ENCODE peak calls at places on chromosomes 4 and X, in six cellular contexts. R is lung; Y is pancreas; I is transverse colon; N is CD8-positive, alpha-beta T cell; E is SK-N-SH. C is an unnamed sample. For H3K27me3, the result is how much of the 10 kb centered on the place peaks cover.

GRCh38 chr4:168019019-168019651 is 73.2 kb upstream of the ANXA10 start:
- DNase-seq in R (no peak), I (no peak), Y (no peak), E (no peak), N (no peak), C (no peak)

GRCh38 chr4:53508446-53508845 is 82.8 kb downstream of the LNX1 start:
- DNase-seq in I (no peak), R (no peak), E (no peak), Y (no peak), N (no peak), C (no peak)

GRCh38 chr4:94038195-94038594 is 169.5 kb upstream of the SMARCAD1 start:
- DNase-seq in I (no peak), N (no peak), R (no peak), Y (no peak), E (peak), C (no peak)

GRCh38 chr4:70603856-70604255 is 11.8 kb downstream of the AMBN start:
- DNase-seq in E (no peak), I (no peak), Y (no peak), R (no peak), N (no peak), C (no peak)

GRCh38 chr4:54499308-54500074 is 158.3 kb upstream of the KIT start:
- DNase-seq in Y (no peak), I (no peak), N (no peak), R (no peak), E (no peak), C (no peak)

GRCh38 chr4:176778491-176778890 is 14.2 kb downstream of the VEGFC start:
- DNase-seq in Y (no peak), R (no peak), E (no peak), I (no peak), N (no peak), C (no peak)

GRCh38 chr4:95506264-95506663 is 42.5 kb downstream of the UNC5C start:
- DNase-seq in R (no peak), E (no peak), N (no peak), I (no peak), Y (no peak), C (no peak)

GRCh38 chrX:12790878-12791252 is 347 bp upstream of the PRPS2 start:
- DNase-seq in N (no peak), Y (no peak), R (no peak), I (no peak), E (no peak), C (no peak)

GRCh38 chr4:26372525-26373172 is 51.8 kb downstream of the RBPJ start:
- DNase-seq in I (no peak), E (peak), Y (no peak), R (peak), N (peak), C (peak)

GRCh38 chr4:94399721-94400120 is 52.0 kb upstream of the PDLIM5 start:
- DNase-seq in R (no peak), I (no peak), Y (no peak), N (no peak), E (no peak), C (no peak)

GRCh38 chrX:9905288-9905687 is 61.9 kb upstream of the CLDN34 start:
- DNase-seq in N (no peak), E (no peak), I (no peak), Y (no peak), R (no peak), C (no peak)

GRCh38 chr4:139312552-139313332 is 10.5 kb upstream of the NDUFC1 start:
- DNase-seq in I (no peak), E (no peak), Y (no peak), N (no peak), R (no peak), C (no peak)

GRCh38 chr4:107863850-107864371 is 39.2 kb downstream of the SGMS2 start:
- DNase-seq in E (no peak), R (no peak), N (no peak), I (peak), Y (peak), C (no peak)

GRCh38 chr4:159047478-159048165 is 55.3 kb upstream of the RAPGEF2 start:
- DNase-seq in I (no peak), N (no peak), E (no peak), R (no peak), Y (no peak), C (no peak)

GRCh38 chr4:20443406-20443805 is 191.7 kb downstream of the SLIT2 start:
- DNase-seq in N (no peak), I (no peak), E (no peak), R (no peak), Y (no peak), C (no peak)

GRCh38 chr4:141448490-141448889 is 187.9 kb upstream of the IL15 start:
- DNase-seq in I (no peak), N (no peak), Y (no peak), R (no peak), E (no peak), C (no peak)

GRCh38 chr4:147418206-147418605 is 62.7 kb upstream of the EDNRA start:
- DNase-seq in I (no peak), E (no peak), R (no peak), Y (no peak), N (no peak), C (no peak)

GRCh38 chr4:188934320-188934975 is 795.2 kb downstream of the TRIML1 start:
- DNase-seq in Y (no peak), N (no peak), R (no peak), E (no peak), I (no peak), C (no peak)

GRCh38 chrX:134908235-134908834 is 82.5 kb upstream of the SMIM10 start:
- DNase-seq in E (peak), Y (no peak), I (no peak), R (no peak), N (no peak), C (peak)

GRCh38 chr4:81724925-81725329 is 253.2 kb upstream of the RASGEF1B start:
- DNase-seq in E (no peak), R (peak), I (peak), Y (no peak), N (no peak), C (no peak)

GRCh38 chr4:25875281-25875745 is 12.5 kb upstream of the SEL1L3 start:
- DNase-seq in N (no peak), I (peak), E (no peak), Y (no peak), R (no peak), C (no peak)

GRCh38 chr4:159016527-159017137 is 86.2 kb upstream of the RAPGEF2 start:
- DNase-seq in I (peak), Y (no peak), R (no peak), N (no peak), E (peak), C (no peak)

GRCh38 chr4:129583868-129584267 is 487.9 kb downstream of the C4orf33 start:
- DNase-seq in Y (no peak), E (no peak), I (no peak), N (no peak), R (no peak), C (no peak)

GRCh38 chrX:103063191-103063845 is 653 bp downstream of the BEX1 start:
- DNase-seq in I (no peak), N (no peak), R (no peak), Y (peak), E (peak), C (no peak)

GRCh38 chrX:100615015-100615414 is 21.6 kb downstream of the TSPAN6 start:
- DNase-seq in N (no peak), I (peak), Y (peak), E (peak), R (no peak), C (no peak)

GRCh38 chrX:22952011-22952410 is 47.7 kb upstream of the DDX53 start:
- DNase-seq in N (no peak), Y (no peak), R (no peak), E (peak), I (no peak), C (no peak)

GRCh38 chr4:42786350-42787070 is 106.0 kb upstream of the GRXCR1 start:
- DNase-seq in Y (no peak), N (no peak), E (no peak), R (peak), I (no peak), C (no peak)

DNA sequence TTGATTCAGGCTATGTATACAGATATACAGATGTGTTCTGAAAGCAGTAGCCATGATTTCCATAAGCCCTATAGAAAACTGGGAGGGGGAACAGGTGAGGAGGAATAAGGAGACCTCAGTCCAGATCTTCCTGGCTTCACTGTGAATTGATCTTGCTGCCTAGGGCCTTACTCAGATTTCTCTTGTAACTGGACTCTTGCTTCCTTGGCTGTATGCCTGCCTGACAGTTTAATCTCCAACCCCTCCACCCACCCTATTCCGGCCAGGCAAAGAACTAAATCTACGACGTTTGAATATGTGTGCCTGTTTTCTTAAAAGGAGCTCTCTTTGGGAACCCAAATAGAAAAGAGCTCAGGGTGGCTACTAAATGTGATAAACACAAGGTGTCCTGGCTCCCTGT is 173.0 kb downstream of the GPC3 start:
- DNase-seq in Y (no peak), N (no peak), E (no peak), R (no peak), I (no peak), C (no peak)
- H3K27me3 ChIP-seq in Y (under half), N (under half), E (under half), R (under half), I (under half), C (under half)

DNA sequence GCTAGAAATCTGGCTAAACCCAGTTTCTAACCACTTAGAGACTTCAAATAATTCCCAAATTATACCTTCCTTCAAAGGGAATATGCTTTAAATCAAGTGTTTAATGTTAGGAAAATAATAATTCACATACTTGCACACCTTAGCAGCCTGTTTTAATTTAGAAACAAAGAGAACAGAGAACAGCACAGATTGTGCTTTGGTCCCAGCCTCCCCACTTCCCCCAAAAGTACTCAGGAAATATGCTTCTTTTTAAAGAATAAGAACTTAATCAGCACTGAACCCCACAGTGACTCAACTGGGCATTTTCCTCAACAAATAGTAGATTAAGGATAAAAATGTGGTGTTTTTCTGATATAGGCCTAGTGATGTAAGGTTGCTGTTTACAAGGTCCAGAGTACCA is 295.8 kb downstream of the GBA3 start:
- DNase-seq in I (no peak), N (no peak), Y (no peak), R (no peak), E (no peak), C (no peak)
- H3K27me3 ChIP-seq in I (under half), N (under half), Y (under half), R (under half), E (under half), C (under half)

DNA sequence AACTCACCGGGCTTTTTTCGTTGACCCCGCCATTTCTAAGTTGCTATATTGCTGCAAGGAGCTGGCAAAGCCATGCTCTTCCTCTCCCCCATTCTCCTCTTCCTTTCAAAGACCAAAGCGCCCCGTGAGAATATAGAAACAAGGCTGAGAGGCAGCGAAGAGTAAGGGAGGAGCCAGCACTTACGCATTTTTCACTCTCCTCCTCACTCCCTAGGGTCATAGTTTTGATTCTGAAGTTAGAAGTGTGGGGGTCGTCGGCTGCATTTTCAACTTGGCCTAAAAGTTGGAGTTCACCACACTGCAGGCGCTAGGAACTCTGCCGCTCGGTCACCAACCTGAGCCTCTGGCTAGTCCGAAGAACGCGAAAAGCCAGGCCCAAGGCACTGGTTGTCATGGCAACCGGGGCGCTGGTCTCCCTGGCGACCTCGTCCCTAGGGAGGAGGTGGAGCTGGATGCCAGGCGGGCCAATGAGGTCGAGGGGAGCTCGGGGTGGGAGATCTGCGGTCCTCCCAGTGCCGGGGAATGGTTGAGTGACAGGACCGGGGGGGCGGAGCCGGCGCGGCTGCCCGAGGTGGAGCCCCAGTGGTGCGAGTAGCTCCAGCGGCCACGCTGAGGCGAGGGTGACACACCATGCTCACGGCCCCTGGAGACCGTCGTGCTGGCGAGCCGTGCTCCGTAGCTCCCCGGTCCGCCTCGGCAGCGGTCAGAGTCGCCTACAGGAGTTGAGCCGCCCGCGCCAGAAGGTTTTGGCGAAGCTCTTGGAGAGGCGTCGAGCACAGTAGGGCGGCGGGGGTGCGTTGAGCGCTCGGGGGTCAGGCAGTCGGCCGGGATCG is at the start of gene PTPN13:
- DNase-seq in N (no peak), R (peak), E (peak), Y (peak), I (peak), C (no peak)
- H3K27me3 ChIP-seq in N (under half), R (under half), E (under half), Y (under half), I (under half), C (under half)

DNA sequence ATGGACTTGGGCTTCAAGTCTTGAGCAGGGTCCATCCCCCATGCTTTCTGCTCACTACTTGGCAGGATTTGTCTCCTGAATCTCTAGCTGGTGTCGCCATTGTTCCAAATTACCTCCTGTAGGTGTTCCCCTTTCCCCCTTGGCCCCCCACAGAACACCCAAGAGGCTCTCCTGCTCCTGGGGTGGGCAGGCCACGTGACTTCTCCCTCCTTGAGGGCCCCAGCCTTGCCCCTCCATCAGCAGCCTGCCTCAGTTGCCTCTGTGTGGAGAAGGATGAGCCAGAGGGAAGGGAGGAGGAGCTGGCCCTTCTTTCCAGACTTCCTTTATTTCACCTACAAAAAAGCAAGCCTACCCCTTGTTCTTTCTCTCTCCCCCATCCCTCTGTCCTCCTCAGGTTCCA is 1.8 kb downstream of the GPR78 start:
- DNase-seq in I (no peak), N (no peak), Y (no peak), R (no peak), E (no peak), C (no peak)
- H3K27me3 ChIP-seq in I (under half), N (under half), Y (under half), R (under half), E (under half), C (under half)

GRCh38 chrX:19122641-19123009 is 357 bp upstream of the ADGRG2 start:
- DNase-seq in R (no peak), Y (no peak), N (no peak), E (no peak), I (no peak), C (no peak)

GRCh38 chrX:19121898-19122640 is at the start of gene ADGRG2:
- DNase-seq in E (peak), I (peak), R (peak), Y (peak), N (no peak), C (no peak)

DNA sequence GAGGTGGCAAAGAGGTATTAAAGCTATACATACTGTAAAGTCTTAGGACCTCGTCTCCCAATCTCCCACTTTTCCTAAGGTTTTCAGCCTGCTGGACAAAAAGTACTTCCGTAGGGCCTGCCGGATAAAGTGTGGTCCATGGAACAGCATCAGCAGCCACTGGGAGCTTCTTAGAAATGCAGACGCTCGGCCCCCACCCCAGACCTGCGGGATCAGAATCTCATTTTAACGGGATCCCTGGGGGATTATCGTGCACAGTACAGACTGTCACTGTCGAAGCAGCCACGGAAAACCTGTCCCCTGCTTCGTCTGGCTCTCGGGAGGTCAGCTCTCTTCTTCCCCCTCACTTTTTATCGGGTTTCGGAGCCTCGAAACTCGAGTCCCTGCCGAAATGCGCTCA is 802 bp downstream of the ADGRG2 start:
- DNase-seq in N (no peak), R (no peak), I (no peak), Y (no peak), E (no peak), C (no peak)
- H3K27me3 ChIP-seq in N (under half), R (under half), I (under half), Y (under half), E (under half), C (under half)

DNA sequence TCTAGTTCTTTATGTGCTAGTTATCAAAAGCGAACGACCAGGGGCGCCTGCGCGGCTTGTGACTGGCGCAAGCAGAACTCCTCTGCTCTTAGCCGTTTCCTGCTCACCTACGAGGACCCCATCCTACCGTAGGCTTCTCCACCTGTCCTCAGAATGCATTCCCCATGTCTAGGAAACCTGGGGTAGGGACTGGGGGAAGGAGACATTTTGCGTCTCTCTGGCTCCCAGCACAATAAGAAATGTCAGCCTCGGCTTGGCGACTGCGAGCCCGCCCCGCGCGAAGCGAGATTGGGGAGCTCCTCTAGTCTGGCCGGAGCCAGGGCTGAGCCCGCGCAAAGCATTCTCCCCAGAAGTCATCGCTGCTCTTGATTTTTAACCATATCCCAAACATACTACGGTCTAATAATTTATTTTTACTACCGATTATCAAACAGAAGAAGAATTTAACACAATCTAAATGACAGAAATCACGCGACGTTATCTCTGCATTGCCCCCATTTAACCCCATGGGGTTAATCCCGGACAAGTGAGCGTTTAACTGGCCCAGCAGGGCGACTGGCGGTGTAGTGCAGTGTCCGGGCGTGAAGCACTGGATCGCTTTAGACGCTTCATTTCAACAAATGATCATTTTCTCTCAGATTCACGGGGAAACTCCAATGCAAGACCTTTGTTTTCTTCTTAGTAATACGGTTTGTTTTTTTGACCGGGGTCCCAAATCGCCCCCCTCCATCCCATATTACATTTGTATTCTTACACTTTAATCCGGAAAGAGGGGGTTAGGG is 7.9 kb upstream of the PITX2 start:
- DNase-seq in N (no peak), Y (no peak), R (no peak), E (no peak), I (no peak), C (no peak)
- H3K27me3 ChIP-seq in N (half or more), Y (under half), R (under half), E (half or more), I (half or more), C (under half)

DNA sequence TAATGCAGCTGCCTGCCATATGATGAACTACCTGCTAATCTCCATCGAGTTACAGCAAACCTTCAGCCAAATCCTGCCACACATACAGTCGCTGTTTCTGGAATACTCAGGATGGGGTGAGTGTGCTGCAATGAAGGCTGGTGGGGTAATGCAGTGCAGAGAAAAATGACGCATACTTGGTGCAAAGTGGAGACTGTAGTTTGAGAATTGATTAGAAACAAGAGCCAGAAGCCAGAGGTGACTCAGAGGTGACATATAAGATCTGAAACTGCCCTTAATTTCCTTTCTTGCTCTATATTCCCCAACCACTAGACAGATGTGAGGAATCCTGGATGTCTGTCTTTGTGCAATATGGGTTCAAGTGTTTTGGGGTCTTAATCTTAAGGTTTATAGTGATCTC is 22.0 kb downstream of the C4orf54 start:
- DNase-seq in I (no peak), E (no peak), R (no peak), N (no peak), Y (no peak), C (no peak)
- H3K27me3 ChIP-seq in I (under half), E (under half), R (under half), N (under half), Y (under half), C (under half)

C was measured in naive thymus-derived CD4-positive, alpha-beta T cell.